ENCODE peak calls at places on chromosome 7, in eight cellular contexts. One of them, this sample, is unnamed.

GRCh38 chr7:157508477-157508881 is 171.7 kb downstream of the DNAJB6 start:
- DNase-seq in lower lobe of right lung: no peak
- DNase-seq in activated CD8-positive, alpha-beta T cell treated with anti-CD3 and anti-CD28 coated beads, Interleukin-2, amount 10 ng/mL, durations not matched to agents 7 days and 5 days: no peak
- DNase-seq in pancreas: no peak
- DNase-seq in NCI-H446 treated with DMSO at 0.1 percent for 48 hours: no peak
- DNase-seq in cardiac fibroblast: no peak
- DNase-seq in NCI-H146: peak; percentile 13
- DNase-seq in iPS-NIHi11: no peak
- DNase-seq in this sample: no peak

GRCh38 chr7:98760201-98760651 is 109.6 kb downstream of the TMEM130 start:
- DNase-seq in activated CD8-positive, alpha-beta T cell treated with anti-CD3 and anti-CD28 coated beads, Interleukin-2, amount 10 ng/mL, durations not matched to agents 7 days and 5 days: no peak
- DNase-seq in cardiac fibroblast: peak; percentile 6
- DNase-seq in NCI-H446 treated with DMSO at 0.1 percent for 48 hours: no peak
- DNase-seq in pancreas: no peak
- DNase-seq in lower lobe of right lung: no peak
- DNase-seq in NCI-H146: no peak
- DNase-seq in iPS-NIHi11: no peak
- DNase-seq in this sample: no peak

GRCh38 chr7:102992820-102993531 is 80.2 kb downstream of the LRRC17 start:
- DNase-seq in pancreas: no peak
- DNase-seq in NCI-H446 treated with DMSO at 0.1 percent for 48 hours: peak; percentile 89
- DNase-seq in iPS-NIHi11: no peak
- DNase-seq in NCI-H146: no peak
- DNase-seq in cardiac fibroblast: peak; percentile 74
- DNase-seq in activated CD8-positive, alpha-beta T cell treated with anti-CD3 and anti-CD28 coated beads, Interleukin-2, amount 10 ng/mL, durations not matched to agents 7 days and 5 days: no peak
- DNase-seq in lower lobe of right lung: no peak
- DNase-seq in this sample: peak; percentile 100

GRCh38 chr7:129676017-129676897 is 64.7 kb downstream of the NRF1 start:
- DNase-seq in pancreas: no peak
- DNase-seq in activated CD8-positive, alpha-beta T cell treated with anti-CD3 and anti-CD28 coated beads, Interleukin-2, amount 10 ng/mL, durations not matched to agents 7 days and 5 days: no peak
- DNase-seq in lower lobe of right lung: no peak
- DNase-seq in NCI-H446 treated with DMSO at 0.1 percent for 48 hours: no peak
- DNase-seq in cardiac fibroblast: no peak
- DNase-seq in NCI-H146: no peak
- DNase-seq in iPS-NIHi11: no peak
- DNase-seq in this sample: no peak

GRCh38 chr7:78386520-78386919 is 587.9 kb downstream of the PHTF2 start:
- DNase-seq in pancreas: no peak
- DNase-seq in activated CD8-positive, alpha-beta T cell treated with anti-CD3 and anti-CD28 coated beads, Interleukin-2, amount 10 ng/mL, durations not matched to agents 7 days and 5 days: no peak
- DNase-seq in cardiac fibroblast: no peak
- DNase-seq in NCI-H446 treated with DMSO at 0.1 percent for 48 hours: no peak
- DNase-seq in lower lobe of right lung: no peak
- DNase-seq in NCI-H146: no peak
- DNase-seq in iPS-NIHi11: no peak
- DNase-seq in this sample: no peak

GRCh38 chr7:41316410-41316809 is 386.5 kb downstream of the INHBA start:
- DNase-seq in lower lobe of right lung: no peak
- DNase-seq in NCI-H146: no peak
- DNase-seq in pancreas: no peak
- DNase-seq in cardiac fibroblast: peak; percentile 33
- DNase-seq in activated CD8-positive, alpha-beta T cell treated with anti-CD3 and anti-CD28 coated beads, Interleukin-2, amount 10 ng/mL, durations not matched to agents 7 days and 5 days: no peak
- DNase-seq in iPS-NIHi11: no peak
- DNase-seq in NCI-H446 treated with DMSO at 0.1 percent for 48 hours: no peak
- DNase-seq in this sample: no peak

GRCh38 chr7:87413029-87413428 is 62.5 kb downstream of the ABCB4 start:
- DNase-seq in NCI-H446 treated with DMSO at 0.1 percent for 48 hours: no peak
- DNase-seq in cardiac fibroblast: peak; percentile 27
- DNase-seq in pancreas: no peak
- DNase-seq in lower lobe of right lung: no peak
- DNase-seq in iPS-NIHi11: no peak
- DNase-seq in NCI-H146: no peak
- DNase-seq in activated CD8-positive, alpha-beta T cell treated with anti-CD3 and anti-CD28 coated beads, Interleukin-2, amount 10 ng/mL, durations not matched to agents 7 days and 5 days: no peak
- DNase-seq in this sample: no peak

GRCh38 chr7:100705341-100705752 is 574 bp upstream of the POP7 start:
- DNase-seq in NCI-H146: peak; percentile 67
- DNase-seq in NCI-H446 treated with DMSO at 0.1 percent for 48 hours: no peak
- DNase-seq in cardiac fibroblast: peak; percentile 76
- DNase-seq in lower lobe of right lung: peak; percentile 87
- DNase-seq in activated CD8-positive, alpha-beta T cell treated with anti-CD3 and anti-CD28 coated beads, Interleukin-2, amount 10 ng/mL, durations not matched to agents 7 days and 5 days: peak; percentile 83
- DNase-seq in iPS-NIHi11: peak; percentile 93
- DNase-seq in pancreas: peak; percentile 87
- DNase-seq in this sample: peak; percentile 83

GRCh38 chr7:111363099-111363498 is 199.2 kb downstream of the IMMP2L start:
- DNase-seq in pancreas: no peak
- DNase-seq in lower lobe of right lung: no peak
- DNase-seq in cardiac fibroblast: peak; percentile 66
- DNase-seq in iPS-NIHi11: no peak
- DNase-seq in NCI-H446 treated with DMSO at 0.1 percent for 48 hours: no peak
- DNase-seq in NCI-H146: no peak
- DNase-seq in activated CD8-positive, alpha-beta T cell treated with anti-CD3 and anti-CD28 coated beads, Interleukin-2, amount 10 ng/mL, durations not matched to agents 7 days and 5 days: no peak
- DNase-seq in this sample: no peak

GRCh38 chr7:93921607-93922446 is at the start of gene GNG11:
- DNase-seq in activated CD8-positive, alpha-beta T cell treated with anti-CD3 and anti-CD28 coated beads, Interleukin-2, amount 10 ng/mL, durations not matched to agents 7 days and 5 days: peak; percentile 39
- DNase-seq in pancreas: peak; percentile 61
- DNase-seq in NCI-H446 treated with DMSO at 0.1 percent for 48 hours: peak; percentile 25
- DNase-seq in iPS-NIHi11: peak; percentile 44
- DNase-seq in NCI-H146: peak; percentile 54
- DNase-seq in lower lobe of right lung: peak; percentile 74
- DNase-seq in cardiac fibroblast: peak; percentile 94
- DNase-seq in this sample: peak; percentile 90

GRCh38 chr7:42244828-42245227 is 7.8 kb upstream of the GLI3 start:
- DNase-seq in cardiac fibroblast: peak; percentile 94
- DNase-seq in iPS-NIHi11: no peak
- DNase-seq in activated CD8-positive, alpha-beta T cell treated with anti-CD3 and anti-CD28 coated beads, Interleukin-2, amount 10 ng/mL, durations not matched to agents 7 days and 5 days: no peak
- DNase-seq in NCI-H446 treated with DMSO at 0.1 percent for 48 hours: no peak
- DNase-seq in pancreas: no peak
- DNase-seq in lower lobe of right lung: no peak
- DNase-seq in NCI-H146: no peak
- DNase-seq in this sample: peak; percentile 89

GRCh38 chr7:1666251-1666778 is 3.8 kb upstream of the ELFN1 start:
- DNase-seq in iPS-NIHi11: peak; percentile 49
- DNase-seq in cardiac fibroblast: no peak
- DNase-seq in pancreas: no peak
- DNase-seq in lower lobe of right lung: peak; percentile 39
- DNase-seq in NCI-H446 treated with DMSO at 0.1 percent for 48 hours: no peak
- DNase-seq in activated CD8-positive, alpha-beta T cell treated with anti-CD3 and anti-CD28 coated beads, Interleukin-2, amount 10 ng/mL, durations not matched to agents 7 days and 5 days: no peak
- DNase-seq in NCI-H146: no peak
- DNase-seq in this sample: no peak